ENCODE peak calls at places on chromosomes 12 and 14, in five cellular contexts. U is GM10248, L is AG09319, A is body of pancreas, T is LNCaP clone FGC. K is an unnamed sample.

GRCh38 chr12:19959353-19959752 is 409.0 kb upstream of the PDE3A start:
- DNase-seq in L (no peak), T (no peak), A (no peak), U (no peak), K (no peak)

GRCh38 chr12:3273409-3273853 is 196.3 kb downstream of the TSPAN9 start:
- DNase-seq in U (no peak), A (no peak), T (no peak), L (no peak), K (no peak)

GRCh38 chr14:66383271-66383670 is 102.9 kb upstream of the CCDC196 start:
- DNase-seq in T (no peak), U (no peak), A (no peak), L (no peak), K (no peak)

GRCh38 chr14:53190938-53191337 is 37.8 kb upstream of the DDHD1 start:
- DNase-seq in A (no peak), L (no peak), T (no peak), U (peak; percentile 46), K (no peak)

GRCh38 chr12:119179335-119180021 is 747 bp downstream of the HSPB8 start:
- DNase-seq in U (no peak), L (no peak), T (no peak), A (peak; percentile 64), K (no peak)

GRCh38 chr12:4214912-4215861 is 58.4 kb upstream of the CCND2 start:
- DNase-seq in A (peak; percentile 30), U (peak; percentile 70), T (no peak), L (no peak), K (no peak)

GRCh38 chr12:117032593-117033381 is 66.4 kb downstream of the TESC start:
- DNase-seq in U (no peak), T (no peak), L (no peak), A (peak; percentile 90), K (no peak)

GRCh38 chr12:4024701-4025419 is 151.7 kb upstream of the PARP11 start:
- DNase-seq in A (peak; percentile 88), L (no peak), T (no peak), U (no peak), K (no peak)

GRCh38 chr12:2776129-2776806 is 18.5 kb upstream of the FKBP4 start:
- DNase-seq in U (no peak), A (no peak), T (no peak), L (no peak), K (no peak)

GRCh38 chr12:130804216-130804615 is 34.8 kb downstream of the STX2 start:
- DNase-seq in U (no peak), L (no peak), T (no peak), A (no peak), K (no peak)

GRCh38 chr14:96085369-96085768 is 46.2 kb downstream of the C14orf132 start:
- DNase-seq in T (no peak), L (no peak), A (no peak), U (no peak), K (no peak)

GRCh38 chr14:75833326-75834020 is 148.3 kb downstream of the TGFB3 start:
- DNase-seq in U (no peak), A (no peak), T (no peak), L (no peak), K (no peak)

GRCh38 chr12:117188961-117189724 is 1.1 kb downstream of the FBXO21 start:
- DNase-seq in T (no peak), A (no peak), L (no peak), U (no peak), K (no peak)

GRCh38 chr14:106842687-106843086 is 1316.3 kb downstream of the TMEM121 start:
- DNase-seq in U (no peak), T (no peak), A (peak; percentile 61), L (no peak), K (no peak)

GRCh38 chr12:12428961-12429657 is 72.2 kb downstream of the BORCS5 start:
- DNase-seq in U (no peak), T (no peak), L (no peak), A (no peak), K (no peak)

GRCh38 chr12:74890237-74890599 is 319.4 kb downstream of the KCNC2 start:
- DNase-seq in A (peak; percentile 17), U (peak; percentile 11), T (peak; percentile 69), L (peak; percentile 19), K (no peak)

GRCh38 chr12:106245767-106246166 is 2.1 kb downstream of the CKAP4 start:
- DNase-seq in T (no peak), A (peak; percentile 72), L (no peak), U (no peak), K (no peak)

GRCh38 chr12:120775862-120776552 is 50.4 kb downstream of the ACADS start:
- DNase-seq in L (no peak), U (no peak), T (no peak), A (no peak), K (no peak)

GRCh38 chr14:72781476-72782181 is 112.3 kb downstream of the DPF3 start:
- DNase-seq in A (no peak), L (no peak), U (no peak), T (no peak), K (no peak)

GRCh38 chr12:54147186-54147585 is 41.6 kb downstream of the SMUG1 start:
- DNase-seq in A (no peak), U (no peak), L (no peak), T (no peak), K (no peak)

GRCh38 chr12:29216797-29217583 is 67.9 kb downstream of the FAR2 start:
- DNase-seq in L (no peak), U (no peak), A (no peak), T (no peak), K (no peak)

GRCh38 chr12:109088818-109089217 is 4.5 kb downstream of the ALKBH2 start:
- DNase-seq in A (no peak), U (no peak), T (no peak), L (no peak), K (no peak)

GRCh38 chr14:65255583-65256443 is 153.5 kb upstream of the MAX start:
- DNase-seq in L (no peak), T (peak; percentile 88), U (no peak), A (peak; percentile 76), K (no peak)

GRCh38 chr14:97036096-97036852 is 239.1 kb downstream of the VRK1 start:
- DNase-seq in U (no peak), L (no peak), A (no peak), T (no peak), K (no peak)

GRCh38 chr12:6335451-6336078 is 6.3 kb downstream of the TNFRSF1A start:
- DNase-seq in U (peak; percentile 92), T (no peak), L (no peak), A (peak; percentile 85), K (no peak)

GRCh38 chr12:11658796-11659195 is 9.3 kb downstream of the ETV6 start:
- DNase-seq in T (no peak), U (no peak), L (no peak), A (no peak), K (no peak)

GRCh38 chr12:65967696-65968095 is 143.4 kb downstream of the HMGA2 start:
- DNase-seq in A (no peak), L (no peak), T (no peak), U (no peak), K (no peak)

GRCh38 chr12:55974308-55974724 is 438 bp downstream of the RAB5B start:
- DNase-seq in U (peak; percentile 58), T (no peak), L (no peak), A (peak; percentile 69), K (no peak)

GRCh38 chr14:69580009-69580577 is 5.4 kb upstream of the CCDC177 start:
- DNase-seq in U (no peak), T (no peak), L (peak; percentile 41), A (peak; percentile 19), K (no peak)

GRCh38 chr14:21015312-21015711 is 9.5 kb downstream of the NDRG2 start:
- DNase-seq in L (no peak), U (no peak), T (no peak), A (no peak), K (no peak)

GRCh38 chr12:40622246-40622838 is 69.9 kb upstream of the CNTN1 start:
- DNase-seq in T (no peak), U (peak; percentile 45), L (peak; percentile 28), A (peak; percentile 77), K (peak; percentile 22)
- TF ChIP-seq CTCF in T (peak; percentile 71), U (peak; percentile 76), L (peak; percentile 75), A (peak; percentile 73), K (peak; percentile 75)

GRCh38 chr12:49296034-49296835 is 1.3 kb downstream of the PRPH start:
- DNase-seq in U (peak; percentile 87), L (no peak), A (peak; percentile 66), T (no peak), K (peak; percentile 82)
- TF ChIP-seq CTCF in U (peak; percentile 80), L (peak; percentile 60), A (peak; percentile 77), T (peak; percentile 25), K (peak; percentile 64)

DNA sequence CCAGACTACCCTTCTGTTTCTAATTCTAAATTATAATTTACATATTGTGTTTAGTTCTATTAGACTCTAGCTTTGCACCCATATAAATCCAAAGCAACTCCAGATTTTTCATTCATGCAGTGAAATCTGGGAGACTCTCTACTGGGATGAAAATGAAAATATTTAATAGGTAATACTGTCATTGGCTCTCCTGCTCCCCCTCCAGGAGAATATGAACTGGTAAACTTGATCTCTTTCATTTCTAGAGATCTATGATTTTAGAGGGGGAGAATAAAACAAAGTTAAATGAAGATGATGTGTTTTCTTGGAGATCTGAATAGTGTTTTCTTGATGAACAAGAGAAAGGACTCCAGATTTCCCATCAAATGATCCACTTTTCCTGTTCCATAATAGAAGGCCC is 104.3 kb upstream of the TMCC3 start:
- DNase-seq in U (no peak), A (no peak), T (no peak), L (no peak), K (no peak)
- TF ChIP-seq CTCF in U (peak; percentile 11), A (no peak), T (peak; percentile 16), L (no peak), K (no peak)

DNA sequence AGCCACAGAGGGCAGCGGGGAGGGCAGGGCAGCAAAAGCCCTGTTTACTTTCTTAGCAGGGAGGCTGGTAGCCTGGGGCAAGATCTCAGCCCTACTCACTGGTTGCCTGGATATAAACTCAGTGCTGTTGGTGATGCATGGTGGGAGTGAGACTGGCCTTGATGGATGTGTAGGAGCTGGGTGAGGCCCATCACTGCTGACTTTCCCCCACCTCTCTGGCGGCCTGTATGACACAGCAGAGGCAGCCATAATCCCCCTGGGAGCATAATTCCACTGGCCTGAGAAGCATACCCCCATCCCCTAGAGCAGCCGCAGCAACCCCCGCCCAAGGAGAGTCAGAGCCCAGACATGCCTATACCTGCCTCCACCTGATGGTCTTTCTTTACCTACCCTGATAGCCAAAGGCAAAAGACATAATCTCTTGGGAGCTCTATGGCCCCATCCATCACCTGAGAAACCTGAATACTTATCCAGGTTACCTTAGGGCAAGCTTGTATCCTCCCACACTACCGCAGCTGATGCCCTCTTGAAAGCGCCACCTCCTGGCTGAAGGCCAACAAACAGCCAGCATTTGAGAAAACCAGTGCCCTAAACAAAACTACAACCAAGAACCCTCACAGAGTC is 59.3 kb downstream of the DNAI7 start:
- DNase-seq in U (no peak), A (no peak), L (no peak), T (no peak), K (no peak)
- TF ChIP-seq CTCF in U (peak; percentile 17), A (no peak), L (no peak), T (no peak), K (no peak)

K was measured in D721Med.